ENCODE peak calls at places on chromosomes 3 and 15, in five cellular contexts. G, H, Z, X and S are unnamed samples.

GRCh38 chr15:34719051-34719882 is 35.5 kb downstream of the GJD2 start:
- DNase-seq in G (no peak), H (no peak), Z (no peak), X (no peak), S (no peak)

GRCh38 chr3:126714296-126714900 is 10.4 kb downstream of the CHCHD6 start:
- DNase-seq in G (no peak), H (no peak), Z (no peak), X (no peak), S (no peak)

GRCh38 chr3:36165509-36165908 is 214.8 kb upstream of the STAC start:
- DNase-seq in G (no peak), H (no peak), Z (no peak), X (no peak), S (no peak)

GRCh38 chr3:30934208-30934550 is 39.7 kb upstream of the GADL1 start:
- DNase-seq in G (peak), H (peak), Z (peak), X (peak), S (peak)

GRCh38 chr15:95425859-95426258 is 904.6 kb upstream of the NR2F2 start:
- DNase-seq in G (no peak), H (no peak), Z (no peak), X (no peak), S (no peak)

GRCh38 chr3:81242871-81243270 is 518.6 kb downstream of the GBE1 start:
- DNase-seq in G (peak), H (peak), Z (no peak), X (peak), S (no peak)

GRCh38 chr3:128095222-128095703 is 28.3 kb downstream of the RUVBL1 start:
- DNase-seq in G (peak), H (peak), Z (peak), X (peak), S (peak)

GRCh38 chr15:65101891-65102708 is 12.9 kb downstream of the UBAP1L start:
- DNase-seq in G (no peak), H (no peak), Z (peak), X (no peak), S (no peak)

GRCh38 chr3:122111974-122112373 is 56.8 kb downstream of the CD86 start:
- DNase-seq in G (no peak), H (no peak), Z (no peak), X (no peak), S (no peak)

GRCh38 chr15:73889053-73889452 is 15.7 kb downstream of the TBC1D21 start:
- DNase-seq in G (no peak), H (no peak), Z (no peak), X (no peak), S (no peak)

GRCh38 chr15:80234883-80235282 is 17.1 kb downstream of the CTXND1 start:
- DNase-seq in G (peak), H (peak), Z (peak), X (peak), S (peak)

GRCh38 chr15:34828145-34828911 is 33.0 kb upstream of the ACTC1 start:
- DNase-seq in G (no peak), H (no peak), Z (no peak), X (no peak), S (no peak)

GRCh38 chr3:154875142-154875541 is 205.0 kb upstream of the MME start:
- DNase-seq in G (no peak), H (no peak), Z (no peak), X (no peak), S (no peak)

GRCh38 chr3:172709776-172710708 is 825 bp downstream of the NCEH1 start:
- DNase-seq in G (peak), H (no peak), Z (peak), X (no peak), S (peak)

GRCh38 chr3:57956119-57956832 is 51.9 kb upstream of the FLNB start:
- DNase-seq in G (peak), H (no peak), Z (peak), X (peak), S (peak)

GRCh38 chr3:10389995-10390394 is 69.1 kb upstream of the SEC13 start:
- DNase-seq in G (no peak), H (no peak), Z (no peak), X (no peak), S (no peak)

GRCh38 chr3:127820221-127820870 is 2.0 kb downstream of the MGLL start:
- DNase-seq in G (peak), H (no peak), Z (peak), X (peak), S (peak)

GRCh38 chr3:17551333-17551732 is 191.1 kb downstream of the TBC1D5 start:
- DNase-seq in G (no peak), H (no peak), Z (no peak), X (no peak), S (no peak)

GRCh38 chr15:62648954-62649353 is 393.6 kb upstream of the TPM1 start:
- DNase-seq in G (peak), H (no peak), Z (peak), X (peak), S (peak)

GRCh38 chr3:187290561-187290960 is 976 bp downstream of the MASP1 start:
- DNase-seq in G (peak), H (no peak), Z (no peak), X (no peak), S (peak)